ENCODE peak calls at places on chromosomes 6 and 20, in six cellular contexts. M is right cardiac atrium, Q is HepG2, L is neuronal stem cell, P is lower leg skin, J is mammary epithelial cell. F is an unnamed sample.

GRCh38 chr6:7640607-7641577 is 50.9 kb downstream of the SNRNP48 start:
- DNase-seq in M (no peak), Q (peak), L (no peak), P (no peak), J (peak), F (no peak)

GRCh38 chr6:164455835-164456234 is 853.6 kb downstream of the C6orf118 start:
- DNase-seq in M (no peak), Q (no peak), L (no peak), P (no peak), J (no peak), F (no peak)

GRCh38 chr6:15464211-15464725 is 198.6 kb downstream of the DTNBP1 start:
- DNase-seq in M (no peak), Q (peak), L (peak), P (no peak), J (no peak), F (no peak)

GRCh38 chr20:46992640-46993035 is 98.0 kb downstream of the EYA2 start:
- DNase-seq in M (no peak), Q (no peak), L (no peak), P (peak), J (no peak), F (no peak)

GRCh38 chr20:33704197-33704924 is 15.7 kb downstream of the PXMP4 start:
- DNase-seq in M (no peak), Q (no peak), L (no peak), P (no peak), J (peak), F (no peak)

GRCh38 chr6:75201901-75202672 is 3.8 kb downstream of the COL12A1 start:
- DNase-seq in M (peak), Q (no peak), L (peak), P (peak), J (peak), F (peak)

GRCh38 chr6:146890172-146890571 is 291.4 kb downstream of the ADGB start:
- DNase-seq in M (no peak), Q (no peak), L (no peak), P (no peak), J (no peak), F (no peak)

GRCh38 chr6:33209856-33210255 is 1.6 kb downstream of the RING1 start:
- DNase-seq in M (no peak), Q (no peak), L (no peak), P (peak), J (no peak), F (no peak)

GRCh38 chr6:39892490-39893129 is 41.7 kb downstream of the MOCS1 start:
- DNase-seq in M (peak), Q (peak), L (peak), P (no peak), J (peak), F (no peak)

GRCh38 chr6:25717856-25718740 is 36.4 kb upstream of the SLC17A4 start:
- DNase-seq in M (no peak), Q (peak), L (no peak), P (no peak), J (no peak), F (no peak)

GRCh38 chr6:169752074-169752623 is 727 bp downstream of the ERMARD start:
- DNase-seq in M (no peak), Q (peak), L (peak), P (no peak), J (no peak), F (no peak)

GRCh38 chr20:23116301-23117089 is 30.4 kb upstream of the CD93 start:
- DNase-seq in M (peak), Q (peak), L (no peak), P (no peak), J (peak), F (peak)

GRCh38 chr6:142013286-142013685 is 119.4 kb upstream of the GJE1 start:
- DNase-seq in M (no peak), Q (no peak), L (no peak), P (no peak), J (peak), F (no peak)

GRCh38 chr6:102417368-102417767 is 1023.9 kb downstream of the GRIK2 start:
- DNase-seq in M (no peak), Q (peak), L (no peak), P (no peak), J (no peak), F (no peak)

GRCh38 chr20:64188682-64189529 is 24.7 kb downstream of the MYT1 start:
- DNase-seq in M (no peak), Q (peak), L (peak), P (no peak), J (peak), F (no peak)

GRCh38 chr6:5135783-5136376 is 50.7 kb downstream of the PPP1R3G start:
- DNase-seq in M (no peak), Q (peak), L (no peak), P (no peak), J (peak), F (no peak)

DNA sequence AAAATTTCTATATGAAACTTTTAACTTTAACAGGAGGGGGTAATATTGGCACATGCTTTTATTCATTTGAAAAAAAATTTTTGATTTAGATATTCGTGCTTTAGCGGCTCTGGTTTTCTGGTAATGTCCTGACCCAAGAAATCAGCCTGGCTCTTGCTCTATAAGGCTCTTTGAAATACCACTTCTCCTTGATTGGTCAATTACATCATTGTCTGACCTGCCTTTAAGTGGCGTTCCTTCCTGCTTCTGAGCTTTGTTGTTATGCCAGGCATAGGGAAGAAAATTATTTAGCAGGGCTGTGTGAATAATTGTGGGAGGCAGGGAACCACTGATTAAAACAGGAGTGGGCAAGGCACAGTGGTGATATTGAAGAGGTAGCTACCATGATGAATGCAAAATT is 3.9 kb downstream of the RNF144B start:
- DNase-seq in M (no peak), Q (no peak), L (no peak), P (no peak), J (no peak), F (no peak)
- H3K4me3 ChIP-seq in M (peak), Q (no peak), L (no peak), P (no peak), J (no peak), F (no peak)

GRCh38 chr6:136720045-136720760 is 72.1 kb downstream of the MAP3K5 start:
- DNase-seq in M (no peak), Q (no peak), L (no peak), P (no peak), J (no peak), F (no peak)
- H3K4me3 ChIP-seq in M (no peak), Q (no peak), L (no peak), P (no peak), J (no peak), F (no peak)

DNA sequence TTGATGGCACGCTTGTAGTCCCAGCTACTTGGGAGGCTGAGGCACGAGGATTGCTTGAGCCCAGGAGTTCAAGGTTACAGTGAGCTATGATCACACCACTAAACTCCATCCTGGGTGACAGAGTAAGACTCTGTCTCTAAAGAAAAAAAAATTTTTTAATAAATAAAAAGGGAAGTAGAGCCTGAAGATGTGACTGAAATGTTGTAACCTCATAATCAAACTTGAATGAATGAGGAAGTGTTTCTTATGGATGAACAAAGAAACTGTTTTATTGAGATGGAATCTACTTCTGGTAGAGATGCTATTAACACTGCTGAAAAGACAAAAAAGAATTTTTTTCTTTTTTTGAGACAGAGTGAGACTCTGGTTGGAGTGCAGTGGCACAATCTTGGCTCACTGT is 6.7 kb downstream of the MAK start:
- DNase-seq in M (no peak), Q (no peak), L (no peak), P (no peak), J (no peak), F (no peak)
- H3K4me3 ChIP-seq in M (no peak), Q (no peak), L (no peak), P (no peak), J (no peak), F (no peak)

DNA sequence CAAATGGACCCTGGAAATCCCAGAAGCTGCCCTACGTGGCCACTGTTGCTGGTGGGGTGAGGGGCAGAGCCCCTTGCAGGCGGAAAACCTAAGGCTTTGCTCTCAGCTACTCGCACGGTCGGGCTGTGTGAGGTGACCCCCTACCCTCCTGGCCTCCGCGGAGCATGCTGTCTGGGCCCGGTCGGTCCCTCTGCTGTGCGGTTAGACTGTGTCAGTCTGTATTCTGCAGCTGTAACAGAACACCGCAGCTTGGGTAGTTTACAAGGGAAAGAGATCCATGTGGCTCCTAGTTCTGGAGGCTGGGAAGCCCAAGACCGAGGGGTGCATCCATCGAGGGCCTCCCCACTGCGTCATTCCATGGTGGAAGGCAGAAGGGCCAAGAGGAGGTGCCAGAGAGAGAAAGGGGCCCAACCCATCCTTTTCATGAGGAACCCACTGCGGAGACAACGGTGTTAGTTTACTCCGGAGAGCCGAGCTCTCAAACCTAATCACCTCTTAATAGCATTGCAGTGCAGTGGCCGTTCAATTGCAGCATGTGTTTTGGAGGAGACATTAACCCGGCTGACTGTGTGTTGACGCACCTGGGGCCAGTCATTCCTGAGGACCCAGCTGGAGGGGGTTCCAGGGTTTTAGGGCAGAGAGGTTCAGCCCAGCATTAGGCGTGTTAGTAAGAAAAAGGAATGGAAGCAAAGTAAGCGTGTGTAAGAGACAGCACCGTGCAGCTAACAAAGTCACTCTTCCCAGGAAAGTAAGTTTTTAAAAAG is 18.3 kb downstream of the COL9A3 start:
- DNase-seq in M (no peak), Q (no peak), L (no peak), P (no peak), J (no peak), F (no peak)
- H3K4me3 ChIP-seq in M (no peak), Q (no peak), L (peak), P (no peak), J (no peak), F (no peak)

DNA sequence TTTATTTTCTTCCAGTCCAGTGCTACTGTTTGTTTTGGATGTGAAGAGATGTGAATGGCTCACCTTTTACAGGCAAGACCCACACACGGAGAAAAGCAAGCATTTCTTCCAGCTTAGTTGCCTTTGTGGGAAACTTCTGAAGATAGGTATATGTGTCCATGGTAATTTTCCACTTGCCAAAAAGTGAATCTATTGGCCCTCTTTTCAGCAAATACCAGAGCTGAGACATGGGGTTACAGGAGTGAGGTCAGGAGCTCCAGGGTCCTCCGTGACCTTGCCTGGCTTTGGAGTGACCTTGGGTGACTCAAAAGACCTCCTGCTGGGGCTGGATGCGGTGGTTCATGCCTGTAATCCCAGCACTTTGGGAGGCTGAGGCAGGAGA is 166.7 kb downstream of the SCML4 start:
- DNase-seq in M (no peak), Q (no peak), L (no peak), P (no peak), J (no peak), F (no peak)
- H3K4me3 ChIP-seq in M (no peak), Q (no peak), L (no peak), P (no peak), J (no peak), F (no peak)

F was measured in sigmoid colon.